ENCODE peak calls at places on chromosomes 16 and 17, in seven cellular contexts. One of them, this sample, is unnamed.

GRCh38 chr16:82506734-82507133 is 120.0 kb upstream of the CDH13 start:
- DNase-seq in A549: no peak
- DNase-seq in GM23338: no peak
- DNase-seq in SK-N-SH: no peak
- DNase-seq in GM23248: peak
- DNase-seq in neuronal stem cell: no peak
- DNase-seq in mesenchymal stem cell: no peak
- DNase-seq in this sample: no peak

GRCh38 chr16:90018297-90019200 is 707 bp downstream of the DBNDD1 start:
- DNase-seq in A549: no peak
- DNase-seq in GM23338: peak
- DNase-seq in SK-N-SH: peak
- DNase-seq in GM23248: peak
- DNase-seq in neuronal stem cell: no peak
- DNase-seq in mesenchymal stem cell: no peak
- DNase-seq in this sample: no peak

GRCh38 chr16:84196101-84196500 is 5.1 kb downstream of the ADAD2 start:
- DNase-seq in A549: no peak
- DNase-seq in GM23338: no peak
- DNase-seq in SK-N-SH: no peak
- DNase-seq in GM23248: no peak
- DNase-seq in neuronal stem cell: no peak
- DNase-seq in mesenchymal stem cell: no peak
- DNase-seq in this sample: no peak

GRCh38 chr17:77145635-77146632 is 5.2 kb downstream of the SEC14L1 start:
- DNase-seq in A549: no peak
- DNase-seq in GM23338: peak
- DNase-seq in SK-N-SH: peak
- DNase-seq in GM23248: peak
- DNase-seq in neuronal stem cell: no peak
- DNase-seq in mesenchymal stem cell: peak
- DNase-seq in this sample: no peak

GRCh38 chr17:75643033-75644017 is 10.1 kb downstream of the SMIM5 start:
- DNase-seq in A549: no peak
- DNase-seq in GM23338: peak
- DNase-seq in SK-N-SH: no peak
- DNase-seq in GM23248: no peak
- DNase-seq in neuronal stem cell: no peak
- DNase-seq in mesenchymal stem cell: no peak
- DNase-seq in this sample: no peak

GRCh38 chr17:7083592-7083991 is 3.5 kb upstream of the CLEC10A start:
- DNase-seq in A549: no peak
- DNase-seq in GM23338: no peak
- DNase-seq in SK-N-SH: no peak
- DNase-seq in GM23248: peak
- DNase-seq in neuronal stem cell: no peak
- DNase-seq in mesenchymal stem cell: no peak
- DNase-seq in this sample: no peak

GRCh38 chr16:48353565-48354163 is 31.5 kb downstream of the SIAH1 start:
- DNase-seq in A549: peak
- DNase-seq in GM23338: peak
- DNase-seq in SK-N-SH: peak
- DNase-seq in GM23248: peak
- DNase-seq in neuronal stem cell: peak
- DNase-seq in mesenchymal stem cell: peak
- DNase-seq in this sample: peak

GRCh38 chr17:46942441-46943217 is 19.7 kb downstream of the GOSR2 start:
- DNase-seq in A549: peak
- DNase-seq in GM23338: peak
- DNase-seq in SK-N-SH: peak
- DNase-seq in GM23248: peak
- DNase-seq in neuronal stem cell: peak
- DNase-seq in mesenchymal stem cell: peak
- DNase-seq in this sample: peak

GRCh38 chr16:81278526-81278925 is 36.2 kb upstream of the GAN start:
- DNase-seq in A549: no peak
- DNase-seq in GM23338: no peak
- DNase-seq in SK-N-SH: no peak
- DNase-seq in GM23248: no peak
- DNase-seq in neuronal stem cell: no peak
- DNase-seq in mesenchymal stem cell: no peak
- DNase-seq in this sample: no peak

GRCh38 chr17:45790296-45790922 is 6.3 kb downstream of the CRHR1 start:
- DNase-seq in A549: no peak
- DNase-seq in GM23338: no peak
- DNase-seq in SK-N-SH: no peak
- DNase-seq in GM23248: peak
- DNase-seq in neuronal stem cell: no peak
- DNase-seq in mesenchymal stem cell: no peak
- DNase-seq in this sample: no peak

GRCh38 chr16:23607740-23608139 is 11.6 kb upstream of the NDUFAB1 start:
- DNase-seq in A549: no peak
- DNase-seq in GM23338: no peak
- DNase-seq in SK-N-SH: no peak
- DNase-seq in GM23248: peak
- DNase-seq in neuronal stem cell: no peak
- DNase-seq in mesenchymal stem cell: no peak
- DNase-seq in this sample: no peak

GRCh38 chr16:88971371-88972097 is 5.5 kb downstream of the CBFA2T3 start:
- DNase-seq in A549: no peak
- DNase-seq in GM23338: no peak
- DNase-seq in SK-N-SH: no peak
- DNase-seq in GM23248: no peak
- DNase-seq in neuronal stem cell: no peak
- DNase-seq in mesenchymal stem cell: no peak
- DNase-seq in this sample: no peak

GRCh38 chr16:88968589-88969280 is 8.3 kb downstream of the CBFA2T3 start:
- DNase-seq in A549: no peak
- DNase-seq in GM23338: no peak
- DNase-seq in SK-N-SH: no peak
- DNase-seq in GM23248: no peak
- DNase-seq in neuronal stem cell: no peak
- DNase-seq in mesenchymal stem cell: no peak
- DNase-seq in this sample: no peak

GRCh38 chr16:88969361-88969831 is 7.6 kb downstream of the CBFA2T3 start:
- DNase-seq in A549: no peak
- DNase-seq in GM23338: no peak
- DNase-seq in SK-N-SH: peak
- DNase-seq in GM23248: no peak
- DNase-seq in neuronal stem cell: no peak
- DNase-seq in mesenchymal stem cell: no peak
- DNase-seq in this sample: no peak

GRCh38 chr16:88970539-88971065 is 6.4 kb downstream of the CBFA2T3 start:
- DNase-seq in A549: no peak
- DNase-seq in GM23338: no peak
- DNase-seq in SK-N-SH: no peak
- DNase-seq in GM23248: no peak
- DNase-seq in neuronal stem cell: no peak
- DNase-seq in mesenchymal stem cell: no peak
- DNase-seq in this sample: no peak

GRCh38 chr16:88970095-88970494 is 6.9 kb downstream of the CBFA2T3 start:
- DNase-seq in A549: no peak
- DNase-seq in GM23338: no peak
- DNase-seq in SK-N-SH: no peak
- DNase-seq in GM23248: no peak
- DNase-seq in neuronal stem cell: no peak
- DNase-seq in mesenchymal stem cell: no peak
- DNase-seq in this sample: no peak
- H3K4me2 ChIP-seq in A549: no peak
- H3K4me2 ChIP-seq in GM23338: no peak
- H3K4me2 ChIP-seq in SK-N-SH: no peak
- H3K4me2 ChIP-seq in GM23248: no peak
- H3K4me2 ChIP-seq in neuronal stem cell: no peak
- H3K4me2 ChIP-seq in mesenchymal stem cell: no peak
- H3K4me2 ChIP-seq in this sample: no peak

DNA sequence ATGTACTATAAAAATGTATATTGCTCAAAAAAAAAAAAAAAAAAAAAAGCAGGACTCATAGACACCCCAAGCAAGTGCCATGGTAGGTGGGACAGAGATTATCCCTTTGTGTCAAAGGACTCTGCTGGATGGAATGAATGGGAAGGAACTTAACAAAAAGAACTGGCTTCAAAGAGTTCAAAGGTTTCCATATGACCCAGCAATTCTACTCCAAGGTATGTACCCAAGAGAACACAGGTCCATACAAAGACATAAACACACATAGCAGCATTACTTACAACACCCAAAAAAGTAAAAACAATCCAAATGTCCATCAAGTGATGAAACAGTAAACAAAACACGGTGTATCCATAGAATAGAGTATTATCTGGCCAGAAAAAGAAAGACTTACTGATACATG is 255.2 kb downstream of the SLC39A11 start:
- DNase-seq in A549: no peak
- DNase-seq in GM23338: no peak
- DNase-seq in SK-N-SH: no peak
- DNase-seq in GM23248: no peak
- DNase-seq in neuronal stem cell: peak
- DNase-seq in mesenchymal stem cell: no peak
- DNase-seq in this sample: no peak
- H3K4me2 ChIP-seq in A549: no peak
- H3K4me2 ChIP-seq in GM23338: no peak
- H3K4me2 ChIP-seq in SK-N-SH: no peak
- H3K4me2 ChIP-seq in GM23248: no peak
- H3K4me2 ChIP-seq in neuronal stem cell: no peak
- H3K4me2 ChIP-seq in mesenchymal stem cell: no peak
- H3K4me2 ChIP-seq in this sample: no peak

GRCh38 chr17:40500709-40501108 is 714 bp downstream of the TNS4 start:
- DNase-seq in A549: no peak
- DNase-seq in GM23338: no peak
- DNase-seq in SK-N-SH: no peak
- DNase-seq in GM23248: no peak
- DNase-seq in neuronal stem cell: no peak
- DNase-seq in mesenchymal stem cell: no peak
- DNase-seq in this sample: no peak

GRCh38 chr17:40498281-40499084 is 2.9 kb downstream of the TNS4 start:
- DNase-seq in A549: no peak
- DNase-seq in GM23338: no peak
- DNase-seq in SK-N-SH: no peak
- DNase-seq in GM23248: peak
- DNase-seq in neuronal stem cell: no peak
- DNase-seq in mesenchymal stem cell: no peak
- DNase-seq in this sample: no peak

GRCh38 chr17:40500190-40500589 is 1.2 kb downstream of the TNS4 start:
- DNase-seq in A549: no peak
- DNase-seq in GM23338: no peak
- DNase-seq in SK-N-SH: no peak
- DNase-seq in GM23248: no peak
- DNase-seq in neuronal stem cell: no peak
- DNase-seq in mesenchymal stem cell: no peak
- DNase-seq in this sample: no peak

GRCh38 chr17:40501499-40501911 is at the start of gene TNS4:
- DNase-seq in A549: no peak
- DNase-seq in GM23338: no peak
- DNase-seq in SK-N-SH: no peak
- DNase-seq in GM23248: no peak
- DNase-seq in neuronal stem cell: no peak
- DNase-seq in mesenchymal stem cell: no peak
- DNase-seq in this sample: no peak

DNA sequence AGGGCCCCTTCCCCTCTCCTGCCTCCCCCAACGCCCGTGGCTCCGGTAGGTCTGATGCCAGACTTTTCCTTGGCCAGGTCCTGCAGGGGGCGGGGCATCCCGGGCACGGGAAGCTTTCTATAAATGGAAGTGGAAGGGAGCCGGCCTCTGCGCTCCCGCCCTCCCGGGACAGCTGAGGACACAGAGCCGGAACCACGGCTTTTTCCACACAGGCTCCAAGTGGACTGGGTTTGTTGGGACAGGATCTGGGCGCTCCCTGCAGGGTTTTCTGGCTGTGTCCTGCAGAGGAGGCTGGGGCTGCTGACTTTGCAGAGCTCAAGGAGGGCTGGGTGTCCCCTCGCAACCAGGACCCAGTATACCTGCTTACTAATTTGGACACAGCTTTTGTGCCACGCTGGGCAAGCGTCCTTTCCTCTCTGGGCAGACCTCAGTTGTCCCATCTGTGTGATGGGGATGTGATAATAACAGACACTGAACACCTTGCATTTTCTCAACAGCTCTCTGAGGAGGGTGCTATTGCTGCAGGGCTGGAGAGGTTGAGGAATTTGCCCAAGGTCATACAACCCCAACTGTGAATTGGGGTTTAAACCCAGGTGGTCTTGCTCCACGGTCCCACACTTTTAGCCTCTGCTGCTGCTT is 1.8 kb downstream of the TNS4 start:
- DNase-seq in A549: peak
- DNase-seq in GM23338: peak
- DNase-seq in SK-N-SH: peak
- DNase-seq in GM23248: peak
- DNase-seq in neuronal stem cell: no peak
- DNase-seq in mesenchymal stem cell: peak
- DNase-seq in this sample: no peak
- H3K4me2 ChIP-seq in A549: peak
- H3K4me2 ChIP-seq in GM23338: peak
- H3K4me2 ChIP-seq in SK-N-SH: peak
- H3K4me2 ChIP-seq in GM23248: peak
- H3K4me2 ChIP-seq in neuronal stem cell: peak
- H3K4me2 ChIP-seq in mesenchymal stem cell: peak
- H3K4me2 ChIP-seq in this sample: no peak

DNA sequence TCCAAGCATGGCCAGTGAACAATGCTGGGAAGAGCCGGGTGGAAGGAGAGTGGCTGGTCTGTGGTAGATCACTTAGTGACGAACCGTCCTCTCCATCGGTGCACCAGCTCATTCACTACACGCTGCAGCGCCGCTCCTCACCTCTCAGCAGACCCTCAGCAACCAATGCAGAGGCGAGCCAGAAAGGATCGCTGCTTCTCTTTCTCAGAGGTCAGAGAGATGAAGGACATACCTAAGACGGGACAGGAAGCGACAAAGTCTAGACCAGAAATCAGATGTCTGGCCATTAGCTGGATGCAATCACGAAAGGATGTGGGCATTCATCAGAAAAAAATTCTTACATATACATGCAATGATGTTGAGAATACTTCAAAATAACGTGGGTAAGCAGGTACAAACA is 26.9 kb downstream of the NSMCE1 start:
- DNase-seq in A549: no peak
- DNase-seq in GM23338: no peak
- DNase-seq in SK-N-SH: no peak
- DNase-seq in GM23248: no peak
- DNase-seq in neuronal stem cell: no peak
- DNase-seq in mesenchymal stem cell: peak
- DNase-seq in this sample: no peak
- H3K4me2 ChIP-seq in A549: no peak
- H3K4me2 ChIP-seq in GM23338: no peak
- H3K4me2 ChIP-seq in SK-N-SH: no peak
- H3K4me2 ChIP-seq in GM23248: peak
- H3K4me2 ChIP-seq in neuronal stem cell: no peak
- H3K4me2 ChIP-seq in mesenchymal stem cell: no peak
- H3K4me2 ChIP-seq in this sample: no peak